ENCODE peak calls at places on chromosomes 3 and 15, in eight cellular contexts. U is ELR, H is KBM-7, N is AG04450, S is T-helper 1 cell, V is NCI-H510A treated with DMSO at 0.1 percent for 48 hours, B is cardiac muscle cell, I is nephron progenitor cell. L is an unnamed sample.

GRCh38 chr3:25037049-25037547 is 391.0 kb upstream of the RARB start:
- DNase-seq in V (no peak), N (no peak), H (no peak), S (no peak), U (no peak), I (no peak), B (no peak), L (no peak)

GRCh38 chr3:114218578-114219185 is 18.7 kb downstream of the ZNF80 start:
- DNase-seq in B (no peak), I (no peak), V (no peak), N (no peak), U (no peak), H (no peak), S (no peak), L (no peak)

GRCh38 chr3:96430019-96430541 is 384.3 kb upstream of the EPHA6 start:
- DNase-seq in B (no peak), S (no peak), N (no peak), V (no peak), H (no peak), I (no peak), U (no peak), L (no peak)

GRCh38 chr3:120029749-120030148 is 64.5 kb downstream of the GSK3B start:
- DNase-seq in S (no peak), V (no peak), U (no peak), I (no peak), H (no peak), B (no peak), N (no peak), L (no peak)

GRCh38 chr15:35580606-35581005 is 34.6 kb upstream of the DPH6 start:
- DNase-seq in B (no peak), S (no peak), H (no peak), V (no peak), N (no peak), U (no peak), I (no peak), L (no peak)

GRCh38 chr3:172100482-172100881 is 61.1 kb downstream of the FNDC3B start:
- DNase-seq in I (no peak), S (no peak), H (no peak), U (no peak), B (no peak), V (no peak), N (no peak), L (no peak)

GRCh38 chr3:190281308-190282051 is 40.8 kb downstream of the CLDN1 start:
- DNase-seq in U (no peak), N (no peak), V (no peak), B (peak), S (no peak), H (no peak), I (no peak), L (no peak)

GRCh38 chr3:115062009-115062408 is 85.1 kb downstream of the ZBTB20 start:
- DNase-seq in N (no peak), S (no peak), I (no peak), B (peak), V (no peak), H (no peak), U (no peak), L (no peak)

GRCh38 chr3:56131976-56132590 is 336.2 kb downstream of the ERC2 start:
- DNase-seq in S (no peak), V (no peak), U (peak), H (no peak), N (peak), B (no peak), I (no peak), L (no peak)

GRCh38 chr3:4060064-4060463 is 243.1 kb upstream of the SETMAR start:
- DNase-seq in H (no peak), V (no peak), N (no peak), B (peak), S (no peak), U (no peak), I (no peak), L (no peak)

GRCh38 chr3:146161725-146162047 is 702 bp upstream of the PLOD2 start:
- DNase-seq in I (peak), H (no peak), N (no peak), V (peak), S (no peak), B (no peak), U (peak), L (no peak)

GRCh38 chr15:58297639-58298038 is 134.2 kb upstream of the LIPC start:
- DNase-seq in B (no peak), V (no peak), H (no peak), U (no peak), I (no peak), N (no peak), S (no peak), L (no peak)

GRCh38 chr15:58332676-58333400 is 99.0 kb upstream of the LIPC start:
- DNase-seq in H (peak), U (peak), I (no peak), S (no peak), V (peak), N (peak), B (no peak), L (no peak)

GRCh38 chr3:37307321-37307720 is 132.9 kb upstream of the LRRFIP2 start:
- DNase-seq in N (no peak), H (no peak), U (no peak), S (no peak), V (no peak), I (no peak), B (no peak), L (no peak)